ENCODE peak calls at places on chromosomes 3 and 15, in six cellular contexts. J is CD4-positive, CD25-positive, alpha-beta regulatory T cell; O is lung; P is CD4-positive, alpha-beta memory T cell; X is CD4-positive, alpha-beta T cell; I is Panc1. H is an unnamed sample. For H3K9me3, the result is how much of the 10 kb centered on the place peaks cover.

GRCh38 chr3:123759311-123759710 is 124.8 kb downstream of the MYLK start:
- DNase-seq in J (no peak), X (no peak), P (no peak), O (no peak), I (no peak), H (no peak)

GRCh38 chr3:54376941-54377578 is 254.7 kb downstream of the CACNA2D3 start:
- DNase-seq in P (no peak), J (no peak), I (no peak), O (no peak), X (no peak), H (no peak)

GRCh38 chr15:95715919-95716318 is 614.6 kb upstream of the NR2F2 start:
- DNase-seq in I (no peak), P (no peak), X (no peak), J (no peak), O (no peak), H (no peak)

GRCh38 chr3:134326760-134327593 is 47.3 kb downstream of the AMOTL2 start:
- DNase-seq in X (no peak), P (no peak), I (no peak), J (no peak), O (peak), H (peak)

GRCh38 chr15:60038111-60038521 is 34.0 kb downstream of the FOXB1 start:
- DNase-seq in I (no peak), O (no peak), P (no peak), X (no peak), J (no peak), H (no peak)

GRCh38 chr3:172904817-172905479 is 154.4 kb downstream of the ECT2 start:
- DNase-seq in X (no peak), P (no peak), O (no peak), I (no peak), J (no peak), H (no peak)

GRCh38 chr3:64578384-64578783 is 109.4 kb downstream of the ADAMTS9 start:
- DNase-seq in O (no peak), P (no peak), I (no peak), X (no peak), J (no peak), H (no peak)

GRCh38 chr3:46895204-46895660 is 17.7 kb downstream of the PTH1R start:
- DNase-seq in X (peak), J (peak), P (peak), O (peak), I (peak), H (peak)

DNA sequence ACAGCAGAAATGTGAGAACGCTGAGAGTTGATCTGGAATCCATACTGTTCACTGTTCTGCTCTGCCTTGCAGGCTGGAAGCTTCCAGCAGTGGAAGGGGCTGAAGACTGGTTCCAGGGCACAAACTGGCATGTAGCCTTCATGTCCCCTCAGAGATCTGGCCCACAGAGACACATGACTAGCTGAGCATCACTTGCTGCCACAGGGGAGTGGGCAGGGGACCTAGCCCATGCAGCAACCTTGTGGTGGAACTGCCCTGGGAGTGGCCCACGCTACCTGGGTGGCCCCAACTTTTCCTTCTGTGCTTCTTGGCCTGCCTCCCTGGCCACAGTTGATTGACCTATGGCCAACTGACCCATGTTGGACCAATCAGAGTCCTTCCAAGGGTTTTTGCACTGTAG is 98.1 kb downstream of the TPRA1 start:
- DNase-seq in O (peak), I (no peak), P (no peak), X (no peak), J (no peak), H (no peak)
- H3K9me3 ChIP-seq in O (under half), I (under half), P (under half), X (under half), J (under half), H (under half)

GRCh38 chr3:499362-499761 is 302.8 kb downstream of the CHL1 start:
- DNase-seq in I (no peak), O (no peak), J (no peak), X (no peak), P (no peak), H (no peak)
- H3K9me3 ChIP-seq in I (under half), O (under half), J (under half), X (under half), P (under half), H (under half)

DNA sequence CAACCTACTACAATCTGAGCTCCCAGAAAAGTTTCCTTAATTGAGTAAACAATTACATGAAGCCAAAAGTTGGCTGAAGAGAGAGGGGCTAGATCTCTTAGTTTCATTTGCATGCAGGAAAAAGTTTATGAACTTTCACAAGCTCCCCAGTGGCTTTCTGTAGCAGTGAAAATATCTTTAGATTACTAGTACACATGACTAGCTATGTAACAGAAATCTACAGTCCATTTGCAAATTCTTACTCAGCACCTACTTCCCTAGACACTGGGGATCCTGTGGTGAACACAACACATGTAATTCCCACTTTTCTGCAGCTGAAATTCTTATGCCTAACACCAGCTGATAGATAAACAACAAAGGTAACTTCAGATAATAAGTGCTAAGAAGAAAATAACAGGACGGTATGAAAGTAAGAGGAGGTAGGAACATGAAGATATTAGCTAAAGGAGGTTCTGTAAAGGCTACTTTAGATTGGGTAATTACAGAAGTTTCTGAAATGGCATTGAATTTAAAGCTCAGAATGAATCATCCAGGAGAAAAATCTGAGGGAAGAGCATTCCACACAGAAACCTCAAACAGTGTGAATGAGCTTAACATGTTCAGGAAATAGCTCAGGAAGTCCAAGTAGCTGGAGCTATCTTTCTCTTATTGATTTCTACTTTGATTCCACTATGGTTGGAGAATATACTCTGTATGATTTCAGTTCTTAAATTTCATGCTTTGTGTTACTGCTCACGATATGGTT is 204.8 kb downstream of the MAGI1 start:
- DNase-seq in J (no peak), X (no peak), O (no peak), I (no peak), P (no peak), H (peak)
- H3K9me3 ChIP-seq in J (under half), X (under half), O (under half), I (under half), P (under half), H (under half)

GRCh38 chr3:16079519-16079918 is 95.0 kb upstream of the GALNT15 start:
- DNase-seq in J (no peak), I (no peak), O (no peak), P (no peak), X (no peak), H (peak)

GRCh38 chr3:16084887-16085286 is 89.6 kb upstream of the GALNT15 start:
- DNase-seq in P (no peak), J (no peak), O (no peak), X (no peak), I (no peak), H (no peak)

GRCh38 chr3:16085410-16085809 is 89.1 kb upstream of the GALNT15 start:
- DNase-seq in J (no peak), O (no peak), X (no peak), P (no peak), I (no peak), H (no peak)

GRCh38 chr3:16085884-16086608 is 88.4 kb upstream of the GALNT15 start:
- DNase-seq in X (no peak), O (peak), I (no peak), J (no peak), P (no peak), H (no peak)

GRCh38 chr3:16081661-16082060 is 92.8 kb upstream of the GALNT15 start:
- DNase-seq in X (no peak), P (no peak), O (no peak), J (no peak), I (no peak), H (no peak)
- H3K9me3 ChIP-seq in X (under half), P (under half), O (under half), J (under half), I (under half), H (under half)